ENCODE peak calls at places on chromosomes 11 and 22, in nine cellular contexts. One of them, this sample, is unnamed.

GRCh38 chr11:131063638-131064037 is 147.4 kb upstream of the SNX19 start:
- DNase-seq in CD4-positive, alpha-beta T cell: no peak
- DNase-seq in activated effector memory CD4-positive, alpha-beta T cell treated with anti-CD3 and anti-CD28 coated beads, Interleukin-2, amount 50 U/mL, for 16 hours: no peak
- DNase-seq in NCI-H2081: no peak
- DNase-seq in CD8-positive, alpha-beta T cell: no peak
- DNase-seq in astrocyte of the spinal cord: no peak
- DNase-seq in activated T-cell treated with anti-CD3 and anti-CD28 coated beads for 1 hour: no peak
- DNase-seq in HTR-8/SVneo: no peak
- DNase-seq in kidney epithelial cell: no peak
- DNase-seq in this sample: no peak

GRCh38 chr11:76206327-76207081 is at the start of gene WNT11:
- DNase-seq in CD4-positive, alpha-beta T cell: no peak
- DNase-seq in kidney epithelial cell: no peak
- DNase-seq in activated effector memory CD4-positive, alpha-beta T cell treated with anti-CD3 and anti-CD28 coated beads, Interleukin-2, amount 50 U/mL, for 16 hours: peak
- DNase-seq in activated T-cell treated with anti-CD3 and anti-CD28 coated beads for 1 hour: no peak
- DNase-seq in NCI-H2081: peak
- DNase-seq in CD8-positive, alpha-beta T cell: no peak
- DNase-seq in HTR-8/SVneo: peak
- DNase-seq in astrocyte of the spinal cord: peak
- DNase-seq in this sample: peak

GRCh38 chr11:103929168-103929903 is 107.1 kb upstream of the DDI1 start:
- DNase-seq in CD4-positive, alpha-beta T cell: no peak
- DNase-seq in CD8-positive, alpha-beta T cell: no peak
- DNase-seq in HTR-8/SVneo: no peak
- DNase-seq in activated effector memory CD4-positive, alpha-beta T cell treated with anti-CD3 and anti-CD28 coated beads, Interleukin-2, amount 50 U/mL, for 16 hours: no peak
- DNase-seq in astrocyte of the spinal cord: no peak
- DNase-seq in kidney epithelial cell: no peak
- DNase-seq in activated T-cell treated with anti-CD3 and anti-CD28 coated beads for 1 hour: no peak
- DNase-seq in NCI-H2081: no peak
- DNase-seq in this sample: no peak

GRCh38 chr11:12827929-12828812 is 153.9 kb downstream of the TEAD1 start:
- DNase-seq in activated effector memory CD4-positive, alpha-beta T cell treated with anti-CD3 and anti-CD28 coated beads, Interleukin-2, amount 50 U/mL, for 16 hours: no peak
- DNase-seq in HTR-8/SVneo: peak
- DNase-seq in NCI-H2081: peak
- DNase-seq in activated T-cell treated with anti-CD3 and anti-CD28 coated beads for 1 hour: no peak
- DNase-seq in CD4-positive, alpha-beta T cell: no peak
- DNase-seq in astrocyte of the spinal cord: peak
- DNase-seq in kidney epithelial cell: peak
- DNase-seq in CD8-positive, alpha-beta T cell: no peak
- DNase-seq in this sample: peak

GRCh38 chr22:40637181-40638150 is 947 bp upstream of the MRTFA start:
- DNase-seq in kidney epithelial cell: no peak
- DNase-seq in activated effector memory CD4-positive, alpha-beta T cell treated with anti-CD3 and anti-CD28 coated beads, Interleukin-2, amount 50 U/mL, for 16 hours: peak
- DNase-seq in NCI-H2081: no peak
- DNase-seq in CD4-positive, alpha-beta T cell: peak
- DNase-seq in HTR-8/SVneo: no peak
- DNase-seq in astrocyte of the spinal cord: no peak
- DNase-seq in CD8-positive, alpha-beta T cell: peak
- DNase-seq in activated T-cell treated with anti-CD3 and anti-CD28 coated beads for 1 hour: peak
- DNase-seq in this sample: no peak

GRCh38 chr11:128697645-128698174 is 3.8 kb downstream of the FLI1 start:
- DNase-seq in NCI-H2081: no peak
- DNase-seq in activated T-cell treated with anti-CD3 and anti-CD28 coated beads for 1 hour: no peak
- DNase-seq in kidney epithelial cell: no peak
- DNase-seq in CD8-positive, alpha-beta T cell: no peak
- DNase-seq in astrocyte of the spinal cord: no peak
- DNase-seq in CD4-positive, alpha-beta T cell: no peak
- DNase-seq in activated effector memory CD4-positive, alpha-beta T cell treated with anti-CD3 and anti-CD28 coated beads, Interleukin-2, amount 50 U/mL, for 16 hours: no peak
- DNase-seq in HTR-8/SVneo: no peak
- DNase-seq in this sample: no peak

GRCh38 chr11:36015806-36016205 is 71.9 kb downstream of the LDLRAD3 start:
- DNase-seq in activated T-cell treated with anti-CD3 and anti-CD28 coated beads for 1 hour: no peak
- DNase-seq in kidney epithelial cell: no peak
- DNase-seq in NCI-H2081: no peak
- DNase-seq in CD4-positive, alpha-beta T cell: no peak
- DNase-seq in CD8-positive, alpha-beta T cell: no peak
- DNase-seq in activated effector memory CD4-positive, alpha-beta T cell treated with anti-CD3 and anti-CD28 coated beads, Interleukin-2, amount 50 U/mL, for 16 hours: no peak
- DNase-seq in HTR-8/SVneo: no peak
- DNase-seq in astrocyte of the spinal cord: no peak
- DNase-seq in this sample: no peak

GRCh38 chr11:120710354-120711187 is 199.0 kb downstream of the GRIK4 start:
- DNase-seq in activated T-cell treated with anti-CD3 and anti-CD28 coated beads for 1 hour: no peak
- DNase-seq in CD4-positive, alpha-beta T cell: no peak
- DNase-seq in kidney epithelial cell: peak
- DNase-seq in astrocyte of the spinal cord: peak
- DNase-seq in activated effector memory CD4-positive, alpha-beta T cell treated with anti-CD3 and anti-CD28 coated beads, Interleukin-2, amount 50 U/mL, for 16 hours: no peak
- DNase-seq in NCI-H2081: no peak
- DNase-seq in HTR-8/SVneo: peak
- DNase-seq in CD8-positive, alpha-beta T cell: no peak
- DNase-seq in this sample: no peak

GRCh38 chr11:68340003-68340767 is 27.8 kb downstream of the LRP5 start:
- DNase-seq in CD4-positive, alpha-beta T cell: peak
- DNase-seq in NCI-H2081: no peak
- DNase-seq in astrocyte of the spinal cord: no peak
- DNase-seq in HTR-8/SVneo: no peak
- DNase-seq in CD8-positive, alpha-beta T cell: no peak
- DNase-seq in activated T-cell treated with anti-CD3 and anti-CD28 coated beads for 1 hour: no peak
- DNase-seq in kidney epithelial cell: no peak
- DNase-seq in activated effector memory CD4-positive, alpha-beta T cell treated with anti-CD3 and anti-CD28 coated beads, Interleukin-2, amount 50 U/mL, for 16 hours: peak
- DNase-seq in this sample: no peak

GRCh38 chr22:17109976-17110375 is 11.2 kb downstream of the TMEM121B start:
- DNase-seq in CD4-positive, alpha-beta T cell: no peak
- DNase-seq in activated T-cell treated with anti-CD3 and anti-CD28 coated beads for 1 hour: no peak
- DNase-seq in activated effector memory CD4-positive, alpha-beta T cell treated with anti-CD3 and anti-CD28 coated beads, Interleukin-2, amount 50 U/mL, for 16 hours: no peak
- DNase-seq in astrocyte of the spinal cord: no peak
- DNase-seq in CD8-positive, alpha-beta T cell: no peak
- DNase-seq in kidney epithelial cell: no peak
- DNase-seq in HTR-8/SVneo: no peak
- DNase-seq in NCI-H2081: no peak
- DNase-seq in this sample: no peak

GRCh38 chr11:68309621-68310185 is 2.7 kb upstream of the LRP5 start:
- DNase-seq in kidney epithelial cell: no peak
- DNase-seq in activated effector memory CD4-positive, alpha-beta T cell treated with anti-CD3 and anti-CD28 coated beads, Interleukin-2, amount 50 U/mL, for 16 hours: no peak
- DNase-seq in astrocyte of the spinal cord: no peak
- DNase-seq in CD8-positive, alpha-beta T cell: no peak
- DNase-seq in CD4-positive, alpha-beta T cell: no peak
- DNase-seq in NCI-H2081: no peak
- DNase-seq in activated T-cell treated with anti-CD3 and anti-CD28 coated beads for 1 hour: no peak
- DNase-seq in HTR-8/SVneo: no peak
- DNase-seq in this sample: no peak

GRCh38 chr11:110772863-110773262 is 60.6 kb upstream of the ARHGAP20 start:
- DNase-seq in activated effector memory CD4-positive, alpha-beta T cell treated with anti-CD3 and anti-CD28 coated beads, Interleukin-2, amount 50 U/mL, for 16 hours: no peak
- DNase-seq in kidney epithelial cell: no peak
- DNase-seq in activated T-cell treated with anti-CD3 and anti-CD28 coated beads for 1 hour: no peak
- DNase-seq in astrocyte of the spinal cord: no peak
- DNase-seq in HTR-8/SVneo: no peak
- DNase-seq in CD4-positive, alpha-beta T cell: no peak
- DNase-seq in CD8-positive, alpha-beta T cell: no peak
- DNase-seq in NCI-H2081: no peak
- DNase-seq in this sample: no peak

GRCh38 chr22:44697423-44698179 is 4.4 kb upstream of the PRR5 start:
- DNase-seq in astrocyte of the spinal cord: peak
- DNase-seq in NCI-H2081: peak
- DNase-seq in activated effector memory CD4-positive, alpha-beta T cell treated with anti-CD3 and anti-CD28 coated beads, Interleukin-2, amount 50 U/mL, for 16 hours: peak
- DNase-seq in kidney epithelial cell: no peak
- DNase-seq in CD4-positive, alpha-beta T cell: peak
- DNase-seq in HTR-8/SVneo: peak
- DNase-seq in CD8-positive, alpha-beta T cell: peak
- DNase-seq in activated T-cell treated with anti-CD3 and anti-CD28 coated beads for 1 hour: peak
- DNase-seq in this sample: peak

GRCh38 chr22:39839917-39840510 is 53.5 kb downstream of the ENTHD1 start:
- DNase-seq in kidney epithelial cell: no peak
- DNase-seq in astrocyte of the spinal cord: no peak
- DNase-seq in NCI-H2081: no peak
- DNase-seq in CD4-positive, alpha-beta T cell: no peak
- DNase-seq in HTR-8/SVneo: no peak
- DNase-seq in activated T-cell treated with anti-CD3 and anti-CD28 coated beads for 1 hour: no peak
- DNase-seq in activated effector memory CD4-positive, alpha-beta T cell treated with anti-CD3 and anti-CD28 coated beads, Interleukin-2, amount 50 U/mL, for 16 hours: peak
- DNase-seq in CD8-positive, alpha-beta T cell: peak
- DNase-seq in this sample: no peak

This sample was measured in NCI-H748 treated with DMSO at 0.1 percent for 48 hours.